ENCODE peak calls at places on chromosome 20, in nine cellular contexts. W, S, D, P, V, H, F, L and N are unnamed samples.

GRCh38 chr20:10250902-10251301 is 32.3 kb downstream of the SNAP25 start:
- DNase-seq in F (peak; percentile 23), H (no peak), D (no peak), S (no peak), L (no peak), V (no peak), W (no peak), P (no peak), N (no peak)

GRCh38 chr20:36349384-36350170 is 43.4 kb downstream of the DLGAP4 start:
- DNase-seq in L (no peak), S (no peak), W (no peak), P (peak; percentile 75), H (no peak), D (no peak), V (no peak), F (peak; percentile 95), N (no peak)

GRCh38 chr20:59813948-59814834 is 119.2 kb downstream of the SYCP2 start:
- DNase-seq in L (peak; percentile 75), F (no peak), D (peak; percentile 22), S (no peak), H (no peak), W (no peak), P (no peak), V (no peak), N (no peak)

GRCh38 chr20:38126146-38126912 is 38.7 kb downstream of the TGM2 start:
- DNase-seq in S (no peak), F (peak; percentile 58), P (peak; percentile 87), L (no peak), H (no peak), V (no peak), D (peak; percentile 17), W (no peak), N (no peak)

GRCh38 chr20:20635006-20635405 is 77.4 kb downstream of the RALGAPA2 start:
- DNase-seq in D (no peak), S (no peak), P (no peak), L (no peak), H (no peak), V (no peak), W (no peak), F (no peak), N (no peak)

GRCh38 chr20:48335421-48336090 is 492.2 kb downstream of the PREX1 start:
- DNase-seq in D (no peak), F (no peak), W (no peak), V (no peak), H (no peak), L (no peak), S (no peak), P (no peak), N (no peak)

GRCh38 chr20:24781061-24781980 is 167.7 kb upstream of the CST7 start:
- DNase-seq in W (no peak), H (peak; percentile 45), S (peak; percentile 35), F (peak; percentile 44), V (no peak), D (peak; percentile 54), P (peak; percentile 68), L (peak; percentile 75), N (no peak)

GRCh38 chr20:1888796-1889463 is 6.3 kb upstream of the SIRPA start:
- DNase-seq in D (no peak), H (peak; percentile 86), W (no peak), S (no peak), P (peak; percentile 62), L (no peak), V (no peak), F (peak; percentile 84), N (no peak)

GRCh38 chr20:19775353-19776201 is 17.5 kb downstream of the RIN2 start:
- DNase-seq in P (no peak), H (peak; percentile 77), S (no peak), L (no peak), F (peak; percentile 59), V (no peak), W (no peak), D (no peak), N (no peak)

GRCh38 chr20:54356726-54357235 is 118.6 kb upstream of the DOK5 start:
- DNase-seq in P (no peak), H (no peak), D (no peak), W (no peak), V (no peak), F (no peak), S (no peak), L (no peak), N (no peak)

GRCh38 chr20:21272679-21273078 is 30.5 kb upstream of the XRN2 start:
- DNase-seq in P (no peak), W (no peak), H (no peak), S (no peak), D (no peak), L (no peak), F (no peak), V (no peak), N (no peak)

GRCh38 chr20:37388831-37389230 is 42.9 kb downstream of the SRC start:
- DNase-seq in W (no peak), D (no peak), L (no peak), H (no peak), P (no peak), S (no peak), F (no peak), V (no peak), N (no peak)

GRCh38 chr20:47764154-47764734 is 21.0 kb downstream of the SULF2 start:
- DNase-seq in F (no peak), H (no peak), L (no peak), P (no peak), D (no peak), S (no peak), V (no peak), W (no peak), N (no peak)

GRCh38 chr20:62382306-62383198 is 4.4 kb upstream of the RPS21 start:
- DNase-seq in F (peak; percentile 82), S (peak; percentile 88), D (peak; percentile 93), V (peak; percentile 73), L (no peak), W (peak; percentile 41), P (peak; percentile 73), H (peak; percentile 91), N (peak; percentile 72)

GRCh38 chr20:49516916-49517315 is 34.4 kb upstream of the KCNB1 start:
- DNase-seq in D (no peak), L (no peak), P (no peak), S (no peak), V (no peak), H (no peak), F (no peak), W (no peak), N (no peak)

GRCh38 chr20:35368616-35369423 is 43.0 kb downstream of the UQCC1 start:
- DNase-seq in D (peak; percentile 31), W (no peak), P (peak; percentile 8), F (no peak), L (no peak), H (peak; percentile 30), S (no peak), V (no peak), N (no peak)

GRCh38 chr20:11447371-11448100 is 470.2 kb upstream of the BTBD3 start:
- DNase-seq in L (no peak), V (no peak), P (no peak), S (no peak), H (no peak), W (no peak), D (no peak), F (no peak), N (no peak)

GRCh38 chr20:9270831-9271230 is 201.9 kb downstream of the PLCB4 start:
- DNase-seq in S (no peak), D (no peak), P (peak; percentile 56), L (no peak), V (no peak), H (no peak), F (peak; percentile 58), W (no peak), N (no peak)

GRCh38 chr20:6783752-6784725 is 16.6 kb downstream of the BMP2 start:
- DNase-seq in H (no peak), F (peak; percentile 41), V (no peak), W (no peak), P (peak; percentile 16), S (no peak), D (no peak), L (no peak), N (no peak)